ENCODE peak calls at places on chromosomes 16 and 17, in five cellular contexts. One of them, this sample, is unnamed.

GRCh38 chr17:9900744-9901143 is 4.3 kb downstream of the RCVRN start:
- DNase-seq in K562: no peak
- DNase-seq in HepG2: no peak
- DNase-seq in H1: no peak
- DNase-seq in GM12878: no peak
- DNase-seq in this sample: no peak

GRCh38 chr17:30344283-30345088 is 10.6 kb upstream of the TMIGD1 start:
- DNase-seq in GM12878: no peak
- DNase-seq in H1: no peak
- DNase-seq in K562: peak
- DNase-seq in HepG2: peak
- DNase-seq in this sample: peak

GRCh38 chr17:13601317-13601775 is 383 bp downstream of the HS3ST3A1 start:
- DNase-seq in K562: no peak
- DNase-seq in GM12878: no peak
- DNase-seq in HepG2: no peak
- DNase-seq in H1: no peak
- DNase-seq in this sample: no peak

GRCh38 chr17:43935926-43936261 is 6.4 kb downstream of the PPY start:
- DNase-seq in GM12878: no peak
- DNase-seq in K562: no peak
- DNase-seq in HepG2: no peak
- DNase-seq in H1: no peak
- DNase-seq in this sample: no peak

GRCh38 chr17:32927724-32928526 is at the start of gene TMEM98:
- DNase-seq in H1: no peak
- DNase-seq in HepG2: no peak
- DNase-seq in K562: peak
- DNase-seq in GM12878: no peak
- DNase-seq in this sample: no peak

GRCh38 chr16:66447491-66447890 is 20.4 kb downstream of the BEAN1 start:
- DNase-seq in HepG2: no peak
- DNase-seq in H1: no peak
- DNase-seq in K562: no peak
- DNase-seq in GM12878: no peak
- DNase-seq in this sample: no peak

GRCh38 chr17:64232466-64233262 is 30.4 kb downstream of the TEX2 start:
- DNase-seq in GM12878: no peak
- DNase-seq in K562: no peak
- DNase-seq in H1: no peak
- DNase-seq in HepG2: no peak
- DNase-seq in this sample: no peak

GRCh38 chr17:3935140-3935542 is 18.9 kb upstream of the P2RX1 start:
- DNase-seq in K562: peak
- DNase-seq in H1: peak
- DNase-seq in HepG2: peak
- DNase-seq in GM12878: no peak
- DNase-seq in this sample: peak

GRCh38 chr16:86457621-86458456 is 52.5 kb upstream of the FOXF1 start:
- DNase-seq in HepG2: no peak
- DNase-seq in K562: no peak
- DNase-seq in H1: no peak
- DNase-seq in GM12878: no peak
- DNase-seq in this sample: no peak

GRCh38 chr17:74981979-74982662 is 5.3 kb upstream of the CDR2L start:
- DNase-seq in HepG2: peak
- DNase-seq in K562: peak
- DNase-seq in GM12878: no peak
- DNase-seq in H1: no peak
- DNase-seq in this sample: peak

GRCh38 chr17:65914784-65915342 is 277.1 kb downstream of the CEP112 start:
- DNase-seq in H1: no peak
- DNase-seq in K562: no peak
- DNase-seq in GM12878: peak
- DNase-seq in HepG2: no peak
- DNase-seq in this sample: no peak

GRCh38 chr16:54694651-54695050 is 236.0 kb upstream of the IRX5 start:
- DNase-seq in H1: no peak
- DNase-seq in GM12878: no peak
- DNase-seq in HepG2: no peak
- DNase-seq in K562: no peak
- DNase-seq in this sample: no peak

GRCh38 chr16:77584205-77584859 is 138.0 kb upstream of the NUDT7 start:
- DNase-seq in K562: peak
- DNase-seq in GM12878: no peak
- DNase-seq in H1: no peak
- DNase-seq in HepG2: peak
- DNase-seq in this sample: peak

GRCh38 chr16:17411263-17411662 is 59.5 kb downstream of the XYLT1 start:
- DNase-seq in HepG2: no peak
- DNase-seq in GM12878: no peak
- DNase-seq in K562: no peak
- DNase-seq in H1: no peak
- DNase-seq in this sample: no peak

DNA sequence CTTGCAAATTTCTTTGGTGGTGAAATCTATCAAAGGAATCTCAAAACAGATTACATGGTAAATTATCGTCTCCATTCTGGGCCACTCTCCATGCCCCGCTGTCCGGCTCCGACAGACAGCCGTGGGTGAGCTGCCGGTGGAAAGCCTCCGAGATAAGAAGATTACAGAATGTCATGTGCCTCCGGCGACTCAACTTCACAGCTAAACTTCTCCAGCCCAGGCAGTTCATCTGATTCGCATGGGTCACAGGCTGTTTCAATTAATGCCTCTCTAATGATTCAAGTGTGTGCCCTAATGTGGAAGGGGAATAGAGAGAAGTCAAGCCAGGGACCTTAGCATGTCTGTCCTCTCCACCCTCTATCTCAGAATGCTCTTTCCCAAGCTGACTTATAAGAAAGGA is 520.8 kb upstream of the ZFHX3 start:
- DNase-seq in GM12878: no peak
- DNase-seq in H1: no peak
- DNase-seq in HepG2: no peak
- DNase-seq in K562: no peak
- DNase-seq in this sample: no peak
- TF ChIP-seq RAD21 in GM12878: no peak
- TF ChIP-seq RAD21 in H1: no peak
- TF ChIP-seq RAD21 in HepG2: no peak
- TF ChIP-seq RAD21 in K562: no peak
- TF ChIP-seq RAD21 in this sample: no peak

GRCh38 chr17:72419866-72420774 is 299.3 kb downstream of the SOX9 start:
- DNase-seq in HepG2: no peak
- DNase-seq in H1: no peak
- DNase-seq in K562: no peak
- DNase-seq in GM12878: peak
- DNase-seq in this sample: no peak
- TF ChIP-seq CHD2 in HepG2: no peak
- TF ChIP-seq CHD2 in H1: no peak
- TF ChIP-seq CHD2 in K562: no peak
- TF ChIP-seq CHD2 in GM12878: peak
- TF ChIP-seq CHD2 in this sample: no peak

GRCh38 chr16:25036561-25036960 is 21.4 kb upstream of the ARHGAP17 start:
- DNase-seq in HepG2: no peak
- DNase-seq in K562: no peak
- DNase-seq in GM12878: no peak
- DNase-seq in H1: no peak
- DNase-seq in this sample: no peak

GRCh38 chr16:25037632-25038031 is 22.5 kb upstream of the ARHGAP17 start:
- DNase-seq in K562: no peak
- DNase-seq in H1: no peak
- DNase-seq in GM12878: no peak
- DNase-seq in HepG2: peak
- DNase-seq in this sample: no peak

GRCh38 chr16:25034916-25035315 is 19.7 kb upstream of the ARHGAP17 start:
- DNase-seq in H1: no peak
- DNase-seq in K562: no peak
- DNase-seq in GM12878: no peak
- DNase-seq in HepG2: no peak
- DNase-seq in this sample: no peak

GRCh38 chr16:25037221-25037620 is 22.1 kb upstream of the ARHGAP17 start:
- DNase-seq in H1: no peak
- DNase-seq in HepG2: no peak
- DNase-seq in GM12878: no peak
- DNase-seq in K562: no peak
- DNase-seq in this sample: no peak

DNA sequence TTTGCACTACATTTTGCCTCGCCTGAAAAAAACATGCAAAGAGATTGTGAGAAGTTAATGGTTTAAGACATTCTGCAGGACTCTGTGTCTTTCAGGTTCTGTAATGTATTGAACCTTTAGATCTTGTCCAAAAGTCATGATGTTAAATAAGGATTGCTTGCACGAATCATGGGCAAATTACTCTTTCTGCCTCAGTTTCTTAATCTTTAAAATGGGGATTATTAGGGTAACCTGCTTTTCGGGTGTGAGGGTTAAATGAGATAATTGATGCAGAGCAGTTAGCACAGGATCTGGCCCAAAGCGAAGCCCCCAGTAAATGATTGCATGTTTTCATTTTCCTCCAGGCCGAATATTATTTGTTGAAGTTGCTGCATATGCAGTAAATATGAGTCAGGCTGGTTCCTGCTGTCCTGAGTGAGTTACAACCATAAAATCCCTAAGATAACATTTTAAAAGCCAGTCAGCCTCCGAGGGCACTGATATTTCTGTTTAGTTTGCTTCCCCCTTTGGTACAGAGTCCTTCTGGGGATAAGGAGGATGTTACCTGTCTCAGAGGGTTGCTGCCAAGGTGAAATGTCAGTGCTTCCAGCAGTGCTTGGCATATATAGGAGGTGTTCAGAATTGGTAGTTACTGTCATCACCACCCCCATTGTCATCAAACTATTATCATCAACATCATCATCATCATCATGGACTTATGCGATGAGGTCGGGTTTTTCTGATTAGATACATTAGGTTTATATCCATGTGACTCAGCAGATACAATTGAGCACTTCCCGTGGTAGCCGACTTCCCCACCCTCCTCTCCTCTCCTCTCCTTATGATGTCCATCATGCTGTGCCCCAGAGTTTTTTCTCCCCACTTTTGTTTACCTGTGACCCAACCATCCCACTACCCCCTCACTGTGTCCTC is 20.6 kb upstream of the ARHGAP17 start:
- DNase-seq in H1: no peak
- DNase-seq in K562: no peak
- DNase-seq in HepG2: no peak
- DNase-seq in GM12878: no peak
- DNase-seq in this sample: no peak
- TF ChIP-seq POLR2A in H1: no peak
- TF ChIP-seq POLR2A in K562: no peak
- TF ChIP-seq POLR2A in HepG2: no peak
- TF ChIP-seq POLR2A in GM12878: no peak
- TF ChIP-seq POLR2A in this sample: no peak

GRCh38 chr17:80473701-80474100 is 2.7 kb downstream of the NPTX1 start:
- DNase-seq in HepG2: no peak
- DNase-seq in H1: no peak
- DNase-seq in GM12878: no peak
- DNase-seq in K562: no peak
- DNase-seq in this sample: no peak

GRCh38 chr17:80476877-80477646 is 655 bp upstream of the NPTX1 start:
- DNase-seq in HepG2: no peak
- DNase-seq in K562: no peak
- DNase-seq in GM12878: no peak
- DNase-seq in H1: no peak
- DNase-seq in this sample: no peak

GRCh38 chr17:80475949-80476876 is at the start of gene NPTX1:
- DNase-seq in HepG2: no peak
- DNase-seq in H1: no peak
- DNase-seq in GM12878: no peak
- DNase-seq in K562: no peak
- DNase-seq in this sample: peak

GRCh38 chr17:80474231-80474932 is 2.0 kb downstream of the NPTX1 start:
- DNase-seq in H1: no peak
- DNase-seq in K562: peak
- DNase-seq in GM12878: no peak
- DNase-seq in HepG2: no peak
- DNase-seq in this sample: peak

DNA sequence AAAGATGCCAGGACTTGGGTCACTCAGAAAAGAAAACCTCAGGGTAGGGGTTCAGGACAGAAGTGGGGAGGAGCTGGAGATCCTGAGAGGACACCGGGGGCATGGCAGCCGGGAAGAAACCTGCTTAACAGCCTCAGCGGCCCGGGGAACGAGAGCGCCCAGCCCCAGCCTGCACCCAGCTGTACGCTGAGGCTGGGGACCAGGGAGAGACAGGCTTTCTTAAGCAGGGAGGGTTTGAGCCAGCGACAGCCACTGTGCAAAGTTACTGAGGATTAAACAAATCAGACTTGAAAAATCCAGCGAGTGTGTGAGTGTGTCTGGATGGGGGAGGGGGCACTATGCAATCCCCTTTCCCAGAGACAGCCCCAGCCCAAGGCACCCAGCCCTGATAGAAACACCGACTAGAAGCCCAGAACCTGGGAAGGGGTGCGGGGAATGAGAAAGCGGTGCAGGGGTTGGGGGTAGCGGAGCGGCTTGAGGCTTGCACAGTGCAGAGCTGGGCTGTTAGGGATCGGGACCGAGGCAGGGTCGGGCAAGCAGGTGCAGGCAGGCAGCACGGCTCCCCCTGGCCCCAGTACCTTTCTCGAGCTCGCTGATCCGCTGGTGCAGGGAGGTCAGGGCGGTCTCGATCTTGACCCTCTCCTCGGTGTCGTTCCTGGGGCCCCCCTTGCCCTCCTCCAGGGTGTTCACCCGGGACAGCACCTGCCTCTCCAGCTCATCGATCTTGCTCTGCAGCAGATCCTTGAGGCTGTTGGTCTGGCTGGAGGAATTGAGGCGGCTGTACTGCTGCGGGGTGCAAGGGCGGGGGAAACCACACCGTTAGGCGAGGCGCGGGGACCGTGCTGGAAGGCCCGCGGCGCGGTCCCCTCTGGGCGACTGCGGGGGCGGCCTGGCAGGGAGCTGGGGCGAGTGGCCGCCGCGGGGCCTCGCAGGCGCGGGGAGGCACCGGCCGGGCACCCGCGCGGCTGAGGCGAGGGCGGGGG is 1.2 kb downstream of the NPTX1 start:
- DNase-seq in HepG2: no peak
- DNase-seq in K562: no peak
- DNase-seq in H1: no peak
- DNase-seq in GM12878: no peak
- DNase-seq in this sample: peak
- TF ChIP-seq RAD21 in HepG2: no peak
- TF ChIP-seq RAD21 in K562: no peak
- TF ChIP-seq RAD21 in H1: no peak
- TF ChIP-seq RAD21 in GM12878: no peak
- TF ChIP-seq RAD21 in this sample: no peak